ENCODE peak calls at places on chromosomes 1 and 21, in ten cellular contexts. O, P, W, R, S, D, J, T, E and C are unnamed samples.

GRCh38 chr1:40305871-40306270 is 11.2 kb downstream of the COL9A2 start:
- DNase-seq in O (no peak), P (no peak), W (no peak), R (no peak), S (no peak), D (no peak), J (no peak), T (no peak), E (no peak), C (no peak)

GRCh38 chr1:68116643-68117235 is 66.3 kb upstream of the DIRAS3 start:
- DNase-seq in O (peak), P (no peak), W (peak), R (no peak), S (peak), D (peak), J (peak), T (no peak), E (peak), C (no peak)

GRCh38 chr1:207825719-207826556 is 74.1 kb downstream of the CD46 start:
- DNase-seq in O (peak), P (peak), W (peak), R (peak), S (peak), D (no peak), J (peak), T (peak), E (peak), C (no peak)

GRCh38 chr21:33266784-33267135 is 593 bp downstream of the IL10RB start:
- DNase-seq in O (no peak), P (no peak), W (peak), R (no peak), S (peak), D (no peak), J (peak), T (no peak), E (no peak), C (no peak)

GRCh38 chr1:55278378-55278777 is 63.2 kb upstream of the USP24 start:
- DNase-seq in O (no peak), P (no peak), W (no peak), R (no peak), S (no peak), D (no peak), J (no peak), T (no peak), E (no peak), C (no peak)

GRCh38 chr1:164660415-164661174 is 101.6 kb downstream of the PBX1 start:
- DNase-seq in O (peak), P (peak), W (no peak), R (no peak), S (no peak), D (no peak), J (no peak), T (no peak), E (peak), C (no peak)

GRCh38 chr1:27098447-27099153 is 56.3 kb downstream of the SLC9A1 start:
- DNase-seq in O (no peak), P (no peak), W (no peak), R (peak), S (no peak), D (no peak), J (no peak), T (no peak), E (no peak), C (no peak)

GRCh38 chr1:244302889-244303609 is 148.7 kb downstream of the ADSS2 start:
- DNase-seq in O (no peak), P (no peak), W (no peak), R (peak), S (no peak), D (no peak), J (peak), T (no peak), E (peak), C (peak)

GRCh38 chr1:2229032-2229920 is 1.2 kb downstream of the SKI start:
- DNase-seq in O (peak), P (peak), W (no peak), R (no peak), S (no peak), D (peak), J (no peak), T (peak), E (peak), C (no peak)

GRCh38 chr1:234879157-234880080 is 249.2 kb downstream of the TOMM20 start:
- DNase-seq in O (no peak), P (no peak), W (no peak), R (no peak), S (no peak), D (no peak), J (no peak), T (peak), E (no peak), C (no peak)
- H3K27ac ChIP-seq in O (no peak), P (no peak), W (no peak), R (no peak), S (no peak), D (no peak), J (peak), T (no peak), E (no peak), C (no peak)

DNA sequence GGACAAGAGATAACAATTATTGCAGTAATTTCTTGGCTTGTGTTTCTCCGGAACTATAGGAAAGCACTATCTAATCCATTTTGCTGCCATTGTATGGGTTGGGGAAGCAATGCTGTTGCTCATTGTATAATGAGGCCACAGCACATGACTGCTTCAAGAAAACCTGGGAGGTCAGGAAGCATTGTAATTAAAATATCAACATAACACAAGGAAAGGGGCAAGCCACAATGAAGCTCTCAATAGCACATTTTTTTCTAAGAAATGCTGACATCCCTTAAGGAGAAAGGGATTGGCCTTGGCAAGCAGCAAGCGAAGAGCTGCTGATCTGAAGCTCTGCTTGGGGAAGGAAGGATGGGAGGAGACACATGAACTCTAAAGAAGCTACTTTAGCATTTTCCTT is 44.0 kb downstream of the PLPP3 start:
- DNase-seq in O (no peak), P (no peak), W (no peak), R (no peak), S (no peak), D (peak), J (no peak), T (no peak), E (no peak), C (no peak)
- H3K27ac ChIP-seq in O (peak), P (no peak), W (no peak), R (no peak), S (no peak), D (peak), J (no peak), T (no peak), E (no peak), C (no peak)

GRCh38 chr1:226676381-226676780 is 62.7 kb downstream of the ITPKB start:
- DNase-seq in O (no peak), P (no peak), W (no peak), R (no peak), S (no peak), D (no peak), J (no peak), T (peak), E (no peak), C (no peak)

GRCh38 chr1:226677121-226678020 is 61.7 kb downstream of the ITPKB start:
- DNase-seq in O (peak), P (peak), W (peak), R (peak), S (peak), D (no peak), J (no peak), T (peak), E (peak), C (no peak)

GRCh38 chr1:226678251-226678650 is 60.8 kb downstream of the ITPKB start:
- DNase-seq in O (no peak), P (no peak), W (no peak), R (no peak), S (no peak), D (no peak), J (no peak), T (peak), E (no peak), C (no peak)

GRCh38 chr1:226674892-226675719 is 64.0 kb downstream of the ITPKB start:
- DNase-seq in O (peak), P (peak), W (peak), R (no peak), S (peak), D (no peak), J (no peak), T (peak), E (no peak), C (no peak)

DNA sequence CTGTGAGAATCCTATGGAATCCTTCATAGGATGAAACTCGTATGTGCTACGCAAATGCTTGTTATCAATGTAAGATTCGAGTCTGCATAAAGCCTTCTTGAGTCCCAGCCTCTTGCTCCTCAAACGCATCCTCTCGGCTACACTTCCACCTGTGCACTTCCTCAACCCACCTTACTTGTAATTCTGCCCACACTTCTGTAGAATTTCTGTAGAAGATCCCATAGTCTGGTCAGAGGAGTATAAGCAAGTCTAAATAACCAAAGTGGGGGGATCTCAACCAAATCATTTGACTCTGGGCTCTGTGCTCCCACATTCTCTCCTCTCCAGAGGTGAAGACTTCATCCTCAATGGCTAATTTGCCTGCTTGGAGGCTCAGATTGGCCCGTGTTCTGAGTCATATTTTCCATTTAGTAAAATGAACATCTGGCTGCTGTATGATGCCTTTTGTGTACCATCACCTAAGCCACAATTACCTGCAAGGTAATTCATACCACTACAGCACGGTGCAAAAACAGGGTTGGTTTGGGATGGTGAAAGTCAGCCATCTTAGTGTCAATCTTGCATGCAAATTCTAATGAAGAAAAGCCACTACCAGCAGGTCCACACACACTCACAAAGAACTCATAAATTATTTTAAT is 63.2 kb downstream of the ITPKB start:
- DNase-seq in O (no peak), P (no peak), W (no peak), R (no peak), S (no peak), D (no peak), J (no peak), T (peak), E (no peak), C (no peak)
- H3K27ac ChIP-seq in O (peak), P (peak), W (peak), R (peak), S (peak), D (no peak), J (no peak), T (no peak), E (no peak), C (no peak)

GRCh38 chr1:234503193-234504050 is 24.4 kb upstream of the TARBP1 start:
- DNase-seq in O (no peak), P (no peak), W (no peak), R (no peak), S (no peak), D (no peak), J (no peak), T (no peak), E (peak), C (no peak)

GRCh38 chr1:234504969-234505773 is 26.2 kb upstream of the TARBP1 start:
- DNase-seq in O (no peak), P (no peak), W (no peak), R (no peak), S (no peak), D (no peak), J (no peak), T (peak), E (no peak), C (no peak)

GRCh38 chr1:234500269-234500668 is 21.3 kb upstream of the TARBP1 start:
- DNase-seq in O (no peak), P (no peak), W (no peak), R (no peak), S (no peak), D (no peak), J (no peak), T (peak), E (no peak), C (no peak)

GRCh38 chr1:234505774-234506114 is 26.8 kb upstream of the TARBP1 start:
- DNase-seq in O (no peak), P (no peak), W (no peak), R (no peak), S (no peak), D (no peak), J (no peak), T (no peak), E (peak), C (peak)

GRCh38 chr1:234502785-234503184 is 23.8 kb upstream of the TARBP1 start:
- DNase-seq in O (no peak), P (no peak), W (no peak), R (no peak), S (no peak), D (no peak), J (no peak), T (no peak), E (no peak), C (no peak)
- H3K27ac ChIP-seq in O (no peak), P (no peak), W (no peak), R (peak), S (no peak), D (no peak), J (no peak), T (peak), E (no peak), C (no peak)